ENCODE peak calls at places on chromosomes 12 and 14, in eight cellular contexts. Z, W, C, P, K, R, H and V are unnamed samples.

GRCh38 chr14:52873694-52874093 is 77.2 kb downstream of the FERMT2 start:
- DNase-seq in W (peak), R (no peak), K (no peak), C (no peak), P (no peak), Z (no peak), H (peak), V (no peak)

GRCh38 chr12:43571885-43572284 is 19.9 kb upstream of the ADAMTS20 start:
- DNase-seq in H (no peak), C (no peak), R (no peak), K (no peak), W (no peak), Z (no peak), P (no peak), V (no peak)

GRCh38 chr14:103716091-103716801 is 636 bp downstream of the ZFYVE21 start:
- DNase-seq in K (peak), C (no peak), P (no peak), H (peak), R (peak), Z (no peak), W (peak), V (no peak)

GRCh38 chr14:73381379-73382013 is 76.8 kb downstream of the NUMB start:
- DNase-seq in Z (no peak), R (peak), C (no peak), H (no peak), K (no peak), P (no peak), W (no peak), V (no peak)

GRCh38 chr12:948238-948637 is 1.3 kb downstream of the RAD52 start:
- DNase-seq in H (no peak), P (no peak), Z (no peak), K (no peak), C (no peak), R (no peak), W (no peak), V (no peak)

GRCh38 chr12:95623554-95624170 is 72.4 kb upstream of the USP44 start:
- DNase-seq in P (no peak), R (peak), K (peak), W (peak), C (peak), H (peak), Z (no peak), V (no peak)

GRCh38 chr12:4355843-4356327 is 23.6 kb downstream of the FGF23 start:
- DNase-seq in K (peak), P (no peak), C (peak), H (no peak), R (peak), W (peak), Z (no peak), V (no peak)

GRCh38 chr12:121279507-121279915 is 17.0 kb downstream of the CAMKK2 start:
- DNase-seq in Z (no peak), C (no peak), R (no peak), H (peak), P (no peak), K (no peak), W (peak), V (no peak)

GRCh38 chr14:93675651-93676050 is 112.6 kb downstream of the PRIMA1 start:
- DNase-seq in K (no peak), C (no peak), H (no peak), W (no peak), P (no peak), Z (no peak), R (no peak), V (no peak)

GRCh38 chr12:53292441-53292840 is 2.9 kb upstream of the PFDN5 start:
- DNase-seq in K (peak), W (no peak), P (no peak), C (no peak), R (no peak), Z (no peak), H (no peak), V (peak)

GRCh38 chr14:22607291-22607690 is 9.2 kb downstream of the ABHD4 start:
- DNase-seq in Z (no peak), H (no peak), W (no peak), K (no peak), R (no peak), P (no peak), C (no peak), V (no peak)

GRCh38 chr14:94313991-94314655 is 9.0 kb downstream of the SERPINA6 start:
- DNase-seq in H (no peak), W (peak), Z (no peak), R (no peak), C (no peak), K (no peak), P (no peak), V (no peak)

GRCh38 chr12:128381537-128381936 is 114.6 kb downstream of the TMEM132C start:
- DNase-seq in H (no peak), C (no peak), Z (no peak), P (no peak), W (no peak), R (no peak), K (no peak), V (no peak)

GRCh38 chr14:54312166-54312801 is 84.5 kb upstream of the CDKN3 start:
- DNase-seq in R (no peak), C (no peak), P (no peak), K (no peak), Z (no peak), W (peak), H (no peak), V (no peak)

GRCh38 chr14:26730929-26731618 is 133.2 kb upstream of the NOVA1 start:
- DNase-seq in K (no peak), P (no peak), C (peak), R (peak), H (no peak), Z (no peak), W (peak), V (no peak)